ENCODE peak calls at places on chromosomes 6 and 20, in eight cellular contexts. I is small intestine, C is heart left ventricle, P is adrenal gland, S is IMR-90, F is upper lobe of right lung, Y is SJCRH30, M is gastrocnemius medialis. U is an unnamed sample. For H3K36me3 and H3K9me3, the result is how much of the 10 kb centered on the place peaks cover.

GRCh38 chr6:143034689-143035334 is 25.9 kb upstream of the AIG1 start:
- DNase-seq in I (peak), C (no peak), P (no peak), S (no peak), F (peak), Y (peak), M (no peak), U (no peak)

GRCh38 chr6:47407295-47408281 is 70.0 kb upstream of the CD2AP start:
- DNase-seq in I (peak), C (no peak), P (no peak), S (no peak), F (no peak), Y (no peak), M (no peak), U (no peak)

GRCh38 chr6:33073431-33073871 is at the start of gene HLA-DPA1:
- DNase-seq in I (peak), C (no peak), P (peak), S (peak), F (no peak), Y (no peak), M (peak), U (peak)

GRCh38 chr6:18362058-18362561 is 25.0 kb upstream of the RNF144B start:
- DNase-seq in I (no peak), C (no peak), P (no peak), S (peak), F (no peak), Y (no peak), M (no peak), U (peak)

GRCh38 chr20:61816606-61817005 is 249.1 kb downstream of the TAF4 start:
- DNase-seq in I (no peak), C (peak), P (no peak), S (no peak), F (no peak), Y (no peak), M (no peak), U (no peak)

GRCh38 chr20:49508435-49509199 is 26.1 kb upstream of the KCNB1 start:
- DNase-seq in I (peak), C (no peak), P (no peak), S (peak), F (no peak), Y (peak), M (no peak), U (no peak)

GRCh38 chr6:16635810-16636602 is 125.3 kb downstream of the ATXN1 start:
- DNase-seq in I (no peak), C (no peak), P (peak), S (peak), F (no peak), Y (peak), M (no peak), U (peak)

GRCh38 chr20:20435453-20435852 is 67.5 kb downstream of the INSM1 start:
- DNase-seq in I (no peak), C (no peak), P (no peak), S (no peak), F (no peak), Y (no peak), M (no peak), U (no peak)

GRCh38 chr20:24762791-24763350 is 186.2 kb upstream of the CST7 start:
- DNase-seq in I (no peak), C (no peak), P (peak), S (no peak), F (no peak), Y (peak), M (no peak), U (no peak)

GRCh38 chr6:6405031-6405430 is 84.6 kb upstream of the F13A1 start:
- DNase-seq in I (no peak), C (no peak), P (no peak), S (no peak), F (no peak), Y (no peak), M (no peak), U (no peak)

GRCh38 chr6:113019176-113019575 is 672.0 kb downstream of the RFPL4B start:
- DNase-seq in I (no peak), C (no peak), P (no peak), S (no peak), F (no peak), Y (no peak), M (no peak), U (no peak)

GRCh38 chr20:40868568-40869223 is 159.9 kb upstream of the TOP1 start:
- DNase-seq in I (no peak), C (no peak), P (peak), S (peak), F (no peak), Y (no peak), M (peak), U (peak)

GRCh38 chr6:129662980-129663431 is 47.0 kb downstream of the ARHGAP18 start:
- DNase-seq in I (no peak), C (no peak), P (no peak), S (no peak), F (no peak), Y (no peak), M (no peak), U (no peak)

GRCh38 chr6:119348308-119349040 is 1.1 kb downstream of the MAN1A1 start:
- DNase-seq in I (peak), C (peak), P (peak), S (peak), F (peak), Y (peak), M (no peak), U (peak)

GRCh38 chr20:44071057-44071456 is 115.9 kb downstream of the JPH2 start:
- DNase-seq in I (no peak), C (no peak), P (no peak), S (no peak), F (peak), Y (no peak), M (peak), U (no peak)

GRCh38 chr6:31582230-31582601 is at the start of gene LTB:
- DNase-seq in I (no peak), C (no peak), P (no peak), S (no peak), F (no peak), Y (no peak), M (no peak), U (no peak)

GRCh38 chr6:114611696-114612095 is 268.9 kb upstream of the HS3ST5 start:
- DNase-seq in I (no peak), C (no peak), P (no peak), S (no peak), F (no peak), Y (no peak), M (no peak), U (no peak)

GRCh38 chr6:24154121-24154520 is 28.1 kb downstream of the NRSN1 start:
- DNase-seq in I (no peak), C (no peak), P (no peak), S (no peak), F (no peak), Y (no peak), M (no peak), U (peak)

GRCh38 chr20:50071039-50071888 is 41.7 kb downstream of the UBE2V1 start:
- DNase-seq in I (peak), C (peak), P (peak), S (peak), F (peak), Y (peak), M (peak), U (peak)

GRCh38 chr6:137970368-137970767 is 103.3 kb downstream of the TNFAIP3 start:
- DNase-seq in I (no peak), C (no peak), P (no peak), S (no peak), F (no peak), Y (no peak), M (no peak), U (no peak)

GRCh38 chr6:128053109-128053508 is 152.3 kb upstream of the THEMIS start:
- DNase-seq in I (no peak), C (no peak), P (no peak), S (no peak), F (no peak), Y (no peak), M (no peak), U (no peak)

GRCh38 chr20:38961530-38962043 is 557 bp upstream of the DHX35 start:
- DNase-seq in I (no peak), C (no peak), P (no peak), S (no peak), F (no peak), Y (peak), M (no peak), U (no peak)

GRCh38 chr6:163347021-163347446 is 67.5 kb upstream of the QKI start:
- DNase-seq in I (no peak), C (no peak), P (no peak), S (no peak), F (no peak), Y (peak), M (peak), U (peak)

GRCh38 chr6:156717542-156717941 is 59.6 kb upstream of the ARID1B start:
- DNase-seq in I (no peak), C (no peak), P (no peak), S (no peak), F (no peak), Y (no peak), M (no peak), U (no peak)

GRCh38 chr6:156719720-156720563 is 57.2 kb upstream of the ARID1B start:
- DNase-seq in I (peak), C (peak), P (peak), S (peak), F (peak), Y (no peak), M (peak), U (peak)

GRCh38 chr6:156719395-156719719 is 57.8 kb upstream of the ARID1B start:
- DNase-seq in I (no peak), C (no peak), P (no peak), S (no peak), F (no peak), Y (no peak), M (peak), U (no peak)

GRCh38 chr6:156720739-156721714 is 56.2 kb upstream of the ARID1B start:
- DNase-seq in I (peak), C (no peak), P (no peak), S (peak), F (peak), Y (no peak), M (peak), U (no peak)

DNA sequence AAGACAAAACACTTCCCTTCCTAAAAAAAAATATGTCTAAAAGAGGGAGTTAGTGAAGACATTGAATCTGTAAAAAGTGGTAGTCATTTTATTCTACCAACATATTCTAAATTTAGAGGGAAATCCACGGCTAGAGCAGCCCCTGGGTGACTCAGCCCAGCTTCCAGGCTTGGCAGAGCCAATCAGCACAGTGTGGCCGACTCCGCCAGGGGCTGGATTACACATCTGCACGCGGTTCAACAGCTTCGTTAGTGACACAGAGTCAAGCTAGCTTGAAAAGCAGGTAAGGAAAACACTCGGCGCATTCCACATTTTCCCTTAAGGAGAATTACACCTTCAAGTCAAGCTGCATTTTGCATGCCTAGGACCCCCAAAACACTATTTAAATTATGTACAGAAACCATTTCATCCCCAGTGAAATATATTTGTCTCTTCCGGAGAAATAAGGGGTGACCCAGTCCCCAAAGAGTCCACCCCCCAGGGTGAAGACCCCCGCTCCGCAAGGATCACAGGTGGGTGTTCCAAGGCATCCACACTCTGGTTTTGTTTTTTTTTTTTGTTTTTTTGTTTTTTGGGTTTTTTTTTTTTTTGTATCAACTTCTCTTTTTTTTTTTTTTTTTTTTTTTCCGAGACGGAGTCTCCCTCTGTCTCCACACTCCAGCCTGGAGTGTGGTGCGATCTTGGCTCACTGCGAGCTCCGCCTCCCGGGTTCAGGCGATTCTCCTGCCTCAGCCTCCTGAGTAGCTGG is 58.4 kb upstream of the ARID1B start:
- DNase-seq in I (no peak), C (no peak), P (peak), S (peak), F (no peak), Y (peak), M (peak), U (peak)
- H3K36me3 ChIP-seq in I (under half), C (under half), P (under half), S (under half), F (under half), Y (under half), M (under half), U (under half)

GRCh38 chr6:28814032-28814976 is 109.5 kb downstream of the TRIM27 start:
- DNase-seq in I (no peak), C (no peak), P (no peak), S (no peak), F (no peak), Y (no peak), M (no peak), U (no peak)
- H3K4me3 ChIP-seq in I (no peak), C (no peak), P (no peak), S (peak), F (no peak), Y (no peak), M (no peak), U (peak)

GRCh38 chr20:56014998-56015397 is 9.7 kb upstream of the CBLN4 start:
- DNase-seq in I (no peak), C (no peak), P (no peak), S (no peak), F (no peak), Y (no peak), M (no peak), U (no peak)

GRCh38 chr20:56017560-56017959 is 12.2 kb upstream of the CBLN4 start:
- DNase-seq in I (no peak), C (no peak), P (no peak), S (no peak), F (no peak), Y (no peak), M (no peak), U (no peak)

GRCh38 chr20:56018750-56019149 is 13.4 kb upstream of the CBLN4 start:
- DNase-seq in I (no peak), C (no peak), P (no peak), S (no peak), F (no peak), Y (no peak), M (no peak), U (no peak)

GRCh38 chr20:56018194-56018593 is 12.9 kb upstream of the CBLN4 start:
- DNase-seq in I (no peak), C (no peak), P (no peak), S (no peak), F (no peak), Y (no peak), M (no peak), U (no peak)
- H3K9me3 ChIP-seq in I (under half), C (under half), P (under half), S (under half), F (under half), Y (under half), M (under half), U (under half)

GRCh38 chr20:32448306-32449056 is 90.3 kb downstream of the ASXL1 start:
- DNase-seq in I (no peak), C (peak), P (no peak), S (no peak), F (peak), Y (no peak), M (no peak), U (no peak)
- H3K36me3 ChIP-seq in I (under half), C (under half), P (under half), S (half or more), F (half or more), Y (under half), M (under half), U (under half)

GRCh38 chr6:1379810-1380198 is 9.6 kb upstream of the FOXF2 start:
- DNase-seq in I (no peak), C (no peak), P (no peak), S (no peak), F (no peak), Y (no peak), M (no peak), U (no peak)

GRCh38 chr6:1382883-1383728 is 6.3 kb upstream of the FOXF2 start:
- DNase-seq in I (no peak), C (no peak), P (no peak), S (no peak), F (no peak), Y (no peak), M (no peak), U (no peak)

GRCh38 chr6:1382331-1382882 is 7.0 kb upstream of the FOXF2 start:
- DNase-seq in I (no peak), C (no peak), P (no peak), S (no peak), F (no peak), Y (no peak), M (no peak), U (no peak)

GRCh38 chr6:1380625-1381396 is 8.6 kb upstream of the FOXF2 start:
- DNase-seq in I (no peak), C (no peak), P (no peak), S (no peak), F (no peak), Y (no peak), M (no peak), U (no peak)

DNA sequence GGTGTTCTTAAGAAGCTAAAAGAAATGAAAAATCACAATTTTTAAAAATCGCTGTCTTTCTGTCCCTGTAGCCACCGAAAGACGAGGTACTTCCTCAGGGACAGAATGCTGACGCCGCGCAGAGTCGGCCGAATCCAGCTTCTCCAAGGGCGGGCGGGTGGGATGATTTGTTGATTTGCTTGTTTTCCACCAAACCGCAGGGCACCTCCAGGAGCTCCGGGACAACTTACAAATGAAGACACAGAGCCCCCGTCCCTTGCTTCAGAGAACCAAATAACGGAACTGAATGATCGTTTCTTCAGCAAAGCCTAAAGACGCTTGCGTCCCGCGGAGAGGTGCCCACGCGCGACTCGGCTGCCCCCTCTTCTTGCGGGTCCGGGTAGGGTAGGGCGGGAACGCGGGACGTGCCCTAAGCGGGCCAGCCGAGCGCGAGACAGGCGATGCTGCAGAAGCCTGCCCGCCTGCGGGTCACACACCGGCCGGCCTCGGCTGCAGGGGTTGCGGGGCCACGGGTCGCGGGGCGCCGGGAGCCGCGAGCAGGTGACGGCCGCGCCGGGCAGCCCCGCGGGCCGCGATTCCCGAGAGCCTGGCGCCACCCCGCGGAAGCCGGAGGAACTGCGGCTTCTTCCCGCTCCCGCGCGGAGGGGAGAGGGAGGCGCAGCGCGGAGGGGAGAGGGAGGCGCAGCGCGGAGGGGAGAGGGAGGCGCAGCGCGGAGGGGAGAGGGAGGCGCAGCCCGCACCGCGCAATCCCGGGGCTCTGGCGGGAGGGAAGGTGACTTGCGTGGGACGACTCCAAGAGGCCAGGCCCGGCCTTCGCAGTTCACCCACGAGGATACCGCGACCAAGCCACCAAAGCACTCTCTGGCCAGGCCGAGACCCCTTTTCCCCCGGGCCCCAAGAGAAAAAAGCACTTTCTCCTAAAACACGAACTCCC is 7.7 kb upstream of the FOXF2 start:
- DNase-seq in I (peak), C (no peak), P (peak), S (no peak), F (peak), Y (peak), M (no peak), U (peak)
- H3K4me3 ChIP-seq in I (peak), C (peak), P (peak), S (peak), F (peak), Y (peak), M (peak), U (peak)